ENCODE peak calls at places on chromosomes 2 and 18, in seven cellular contexts. H is GM23338; L is T-helper 1 cell; T is NCI-H524 treated with DMSO at 0.1 percent for 48 hours; Y is psoas muscle; G is stimulated activated CD8-positive, alpha-beta memory T cell treated with anti-CD3 and anti-CD28 coated beads, Interleukin-7, amount 100 ng/mL, for 4 hours; E is M059J. O is an unnamed sample.

GRCh38 chr18:80246656-80247402 is 485 bp downstream of the PARD6G start:
- DNase-seq in Y (peak), E (peak), H (peak), T (no peak), G (no peak), L (no peak), O (no peak)

GRCh38 chr2:26978061-26978596 is 7.7 kb downstream of the MAPRE3 start:
- DNase-seq in Y (peak), T (peak), L (no peak), G (no peak), E (peak), H (no peak), O (no peak)

GRCh38 chr2:70088508-70089219 is 1.4 kb downstream of the PCBP1 start:
- DNase-seq in T (no peak), L (no peak), H (no peak), G (no peak), E (no peak), Y (no peak), O (no peak)

GRCh38 chr2:62672601-62673000 is 32.9 kb upstream of the EHBP1 start:
- DNase-seq in E (peak), T (no peak), H (peak), L (no peak), G (no peak), Y (no peak), O (no peak)

GRCh38 chr2:178804791-178805190 is 2.4 kb downstream of the TTN start:
- DNase-seq in E (peak), Y (peak), G (no peak), L (no peak), T (no peak), H (peak), O (no peak)

GRCh38 chr18:3616142-3616541 is 166.2 kb downstream of the TGIF1 start:
- DNase-seq in G (no peak), L (no peak), Y (no peak), E (no peak), H (no peak), T (no peak), O (no peak)

GRCh38 chr2:233846387-233847247 is 7.7 kb downstream of the HJURP start:
- DNase-seq in T (no peak), G (no peak), E (no peak), H (no peak), Y (no peak), L (no peak), O (no peak)

GRCh38 chr2:240999001-240999791 is 778 bp downstream of the SNED1 start:
- DNase-seq in E (no peak), L (no peak), T (no peak), G (no peak), H (peak), Y (peak), O (no peak)

GRCh38 chr2:170710609-170710979 is 4.5 kb upstream of the SP5 start:
- DNase-seq in H (no peak), L (no peak), G (no peak), E (no peak), Y (no peak), T (no peak), O (no peak)

GRCh38 chr18:76384114-76384790 is 110.8 kb downstream of the ZNF516 start:
- DNase-seq in Y (no peak), E (no peak), L (no peak), H (no peak), T (no peak), G (no peak), O (no peak)

GRCh38 chr2:240448387-240449274 is 13.2 kb downstream of the GPC1 start:
- DNase-seq in Y (no peak), H (no peak), G (no peak), E (no peak), T (no peak), L (no peak), O (no peak)

GRCh38 chr2:127014630-127015029 is 92.3 kb downstream of the BIN1 start:
- DNase-seq in L (no peak), G (no peak), T (no peak), Y (no peak), H (no peak), E (peak), O (peak)